ENCODE peak calls at places on chromosomes 13 and 19, in four cellular contexts. C is HepG2, S is K562, N is GM12891. M is an unnamed sample.

GRCh38 chr19:56163097-56163496 is 12.7 kb upstream of the GALP start:
- DNase-seq in S (no peak), N (no peak), C (no peak), M (no peak)

GRCh38 chr19:48608798-48609263 is 2.3 kb downstream of the SPACA4 start:
- DNase-seq in C (peak; percentile 42), S (peak; percentile 67), N (peak; percentile 75), M (peak; percentile 61)

GRCh38 chr13:97002581-97002980 is 8.3 kb upstream of the OXGR1 start:
- DNase-seq in C (no peak), S (no peak), N (no peak), M (no peak)

GRCh38 chr13:26436914-26437313 is 120.6 kb upstream of the WASF3 start:
- DNase-seq in C (no peak), S (no peak), N (no peak), M (no peak)

GRCh38 chr19:5914946-5915781 is 1.1 kb downstream of the CAPS start:
- DNase-seq in N (no peak), C (no peak), S (no peak), M (no peak)

GRCh38 chr19:19171110-19171672 is 1.1 kb upstream of the MEF2B start:
- DNase-seq in S (no peak), N (no peak), C (no peak), M (no peak)

GRCh38 chr13:25847635-25848616 is 203.9 kb downstream of the SHISA2 start:
- DNase-seq in S (no peak), N (no peak), C (no peak), M (no peak)

GRCh38 chr19:48113190-48113917 is 2.7 kb upstream of the PLA2G4C start:
- DNase-seq in N (no peak), S (no peak), C (no peak), M (no peak)

GRCh38 chr13:26601669-26602068 is 44.2 kb downstream of the WASF3 start:
- DNase-seq in N (no peak), S (peak; percentile 2), C (no peak), M (no peak)

GRCh38 chr19:54154603-54155345 is 4.7 kb downstream of the LENG1 start:
- DNase-seq in N (no peak), S (no peak), C (no peak), M (no peak)

GRCh38 chr13:106696140-106696539 is 128.2 kb upstream of the ARGLU1 start:
- DNase-seq in N (no peak), C (no peak), S (no peak), M (no peak)
- TF ChIP-seq POLR2A in N (no peak), C (no peak), S (no peak), M (no peak)

DNA sequence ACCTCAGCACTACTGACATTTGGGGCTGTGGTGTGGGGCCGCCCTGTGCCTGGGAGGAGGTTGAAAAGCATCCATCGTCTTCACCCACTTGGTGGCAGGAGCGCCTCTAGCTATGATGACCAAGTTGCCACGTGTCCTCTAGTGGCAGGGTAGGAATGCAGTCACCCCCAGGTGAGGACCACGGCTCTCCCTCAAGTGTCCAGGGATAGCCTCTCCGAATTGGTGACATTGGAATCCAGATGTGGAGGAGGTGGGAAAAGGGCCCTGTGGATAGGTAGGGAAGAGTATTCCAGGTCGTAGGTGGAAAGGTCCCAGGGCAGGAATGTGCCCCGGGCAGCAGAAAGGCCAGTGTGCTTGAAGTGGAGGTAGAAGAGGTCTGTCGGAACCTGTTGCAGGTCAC is 37.6 kb downstream of the ARHGEF18 start:
- DNase-seq in C (no peak), N (no peak), S (peak; percentile 37), M (no peak)
- TF ChIP-seq TAF1 in C (no peak), N (no peak), S (no peak), M (no peak)

GRCh38 chr19:32872391-32872790 is 2.8 kb upstream of the SLC7A9 start:
- DNase-seq in C (no peak), N (no peak), S (no peak), M (no peak)
- TF ChIP-seq POLR2A in C (no peak), N (no peak), S (no peak), M (no peak)

GRCh38 chr13:95264225-95264624 is 37.0 kb downstream of the ABCC4 start:
- DNase-seq in S (no peak), C (no peak), N (no peak), M (no peak)

GRCh38 chr13:95260031-95260525 is 41.2 kb downstream of the ABCC4 start:
- DNase-seq in C (no peak), S (no peak), N (no peak), M (no peak)

GRCh38 chr13:95258619-95259194 is 42.5 kb downstream of the ABCC4 start:
- DNase-seq in N (no peak), C (peak; percentile 81), S (no peak), M (no peak)

GRCh38 chr13:95262837-95263381 is 38.3 kb downstream of the ABCC4 start:
- DNase-seq in C (no peak), N (no peak), S (no peak), M (no peak)

DNA sequence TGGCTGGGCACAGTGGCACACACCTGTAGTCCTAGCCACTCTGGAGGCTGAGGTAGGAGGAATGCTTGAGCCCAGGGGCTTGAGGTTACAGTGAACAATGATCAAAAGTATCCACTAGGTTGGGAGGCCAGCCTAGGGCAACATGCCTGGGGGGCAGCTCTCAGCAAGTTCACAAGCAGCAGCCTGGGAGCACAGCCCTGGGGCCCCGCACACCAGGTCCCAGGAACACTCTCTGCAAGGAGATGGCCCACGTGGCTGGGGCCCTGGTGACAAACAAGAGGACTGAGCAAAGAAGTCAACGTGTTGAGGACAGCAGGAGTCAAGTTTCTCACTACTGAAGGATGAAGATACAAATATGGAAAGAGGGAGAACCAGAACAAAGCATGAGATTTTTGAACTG is 39.3 kb downstream of the ABCC4 start:
- DNase-seq in S (no peak), N (no peak), C (no peak), M (no peak)
- TF ChIP-seq TAF1 in S (no peak), N (no peak), C (no peak), M (no peak)

DNA sequence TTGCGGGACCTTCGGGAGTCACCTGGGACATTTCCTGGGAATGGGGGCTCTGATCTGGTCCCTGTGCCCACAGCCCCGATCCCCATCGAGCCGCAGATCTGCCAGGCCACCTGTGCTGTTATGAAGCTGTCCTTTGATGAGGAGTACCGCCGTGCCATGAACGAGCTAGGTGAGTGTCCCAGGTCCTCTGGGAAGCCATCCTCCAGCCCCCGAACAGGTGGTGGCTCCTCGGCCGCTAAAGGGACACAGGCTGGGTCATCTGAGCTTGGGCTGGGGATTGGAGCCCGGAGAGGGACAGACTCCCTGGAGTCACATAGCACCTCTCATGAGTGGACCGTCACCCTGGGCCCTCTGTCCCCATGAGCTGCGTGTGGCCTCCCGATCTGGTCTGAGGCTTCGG is 8.0 kb downstream of the APC2 start:
- DNase-seq in C (no peak), N (no peak), S (no peak), M (no peak)
- TF ChIP-seq POLR2A in C (no peak), N (no peak), S (no peak), M (no peak)

GRCh38 chr13:35646061-35646774 is 169.7 kb upstream of the MAB21L1 start:
- DNase-seq in C (no peak), N (no peak), S (no peak), M (no peak)

GRCh38 chr13:35648109-35648508 is 171.6 kb upstream of the MAB21L1 start:
- DNase-seq in N (no peak), C (no peak), S (no peak), M (no peak)

GRCh38 chr13:35649162-35649561 is 172.7 kb upstream of the MAB21L1 start:
- DNase-seq in C (no peak), S (no peak), N (no peak), M (no peak)
- TF ChIP-seq TAF1 in C (no peak), S (no peak), N (no peak), M (no peak)

GRCh38 chr19:4656102-4656501 is 14.0 kb downstream of the MYDGF start:
- DNase-seq in N (no peak), S (no peak), C (no peak), M (no peak)
- TF ChIP-seq POLR2A in N (no peak), S (peak; percentile 59), C (no peak), M (no peak)

M was measured in GM12892.